ENCODE peak calls at places on chromosomes 2 and 18, in eight cellular contexts. V is fibroblast of pulmonary artery; R is keratinocyte; O is progenitor cell of endocrine pancreas; E is activated CD4-positive, alpha-beta T cell treated with anti-CD3 and anti-CD28 coated beads, Interleukin-2, amount 50 U/mL, for 48 hours; A is thoracic aorta; Z is Peyer's patch; D is erythroblast. P is an unnamed sample.
A peak's percentile ranks its signal among the peaks of the same experiment; 100 is the strongest.

GRCh38 chr18:51082571-51083264 is 52.7 kb downstream of the SMAD4 start:
- DNase-seq in A (no peak), R (no peak), D (no peak), V (peak; percentile 33), O (no peak), E (no peak), Z (no peak), P (no peak)

GRCh38 chr18:75297731-75298130 is 87.1 kb downstream of the TSHZ1 start:
- DNase-seq in A (no peak), R (no peak), Z (no peak), E (no peak), V (no peak), D (no peak), O (no peak), P (no peak)

GRCh38 chr18:13362617-13363016 is 144.1 kb downstream of the LDLRAD4 start:
- DNase-seq in O (no peak), D (no peak), E (no peak), R (no peak), Z (no peak), A (no peak), V (no peak), P (no peak)

GRCh38 chr2:240569523-240569997 is 1.3 kb downstream of the RNPEPL1 start:
- DNase-seq in R (no peak), V (no peak), D (no peak), E (no peak), A (no peak), O (no peak), Z (no peak), P (no peak)

GRCh38 chr18:12086249-12086648 is 7.4 kb upstream of the ANKRD62 start:
- DNase-seq in V (no peak), E (no peak), A (no peak), D (no peak), R (no peak), Z (no peak), O (no peak), P (no peak)

GRCh38 chr2:15733867-15734765 is 142.4 kb downstream of the DDX1 start:
- DNase-seq in A (no peak), D (no peak), R (no peak), E (no peak), Z (no peak), V (peak; percentile 39), O (no peak), P (no peak)

GRCh38 chr2:27322301-27322765 is 564 bp downstream of the MPV17 start:
- DNase-seq in Z (peak; percentile 24), O (no peak), D (peak; percentile 48), V (no peak), A (no peak), R (no peak), E (no peak), P (no peak)

GRCh38 chr18:58316400-58316942 is 272.4 kb downstream of the NEDD4L start:
- DNase-seq in V (no peak), E (no peak), A (no peak), D (no peak), O (no peak), Z (no peak), R (no peak), P (no peak)

GRCh38 chr2:239245872-239246701 is 154.7 kb downstream of the HDAC4 start:
- DNase-seq in D (no peak), A (no peak), Z (no peak), E (no peak), R (no peak), O (no peak), V (no peak), P (no peak)

GRCh38 chr2:84077504-84077903 is 381.6 kb downstream of the SUCLG1 start:
- DNase-seq in R (no peak), O (no peak), A (no peak), Z (no peak), V (peak; percentile 1), D (peak; percentile 37), E (no peak), P (no peak)

GRCh38 chr2:197247083-197247482 is 63.5 kb downstream of the ANKRD44 start:
- DNase-seq in D (no peak), E (no peak), O (no peak), V (no peak), R (no peak), A (no peak), Z (no peak), P (no peak)

GRCh38 chr18:58267493-58267892 is 223.5 kb downstream of the NEDD4L start:
- DNase-seq in E (no peak), R (no peak), V (no peak), O (no peak), D (no peak), A (no peak), Z (no peak), P (no peak)

GRCh38 chr2:65067806-65068553 is 11.8 kb downstream of the CEP68 start:
- DNase-seq in A (no peak), O (no peak), V (no peak), E (no peak), Z (no peak), D (no peak), R (no peak), P (no peak)

GRCh38 chr2:128512664-128513415 is 194.2 kb upstream of the HS6ST1 start:
- DNase-seq in E (no peak), Z (no peak), R (no peak), O (no peak), D (no peak), A (no peak), V (no peak), P (no peak)

GRCh38 chr2:178628590-178628989 is 148.3 kb downstream of the PLEKHA3 start:
- DNase-seq in Z (no peak), O (no peak), A (no peak), E (no peak), D (no peak), R (no peak), V (no peak), P (no peak)

GRCh38 chr2:196160101-196160500 is 11.3 kb downstream of the STK17B start:
- DNase-seq in V (peak; percentile 96), E (no peak), D (peak; percentile 35), Z (peak; percentile 76), O (no peak), A (no peak), R (peak; percentile 61), P (peak; percentile 86)

P was measured in SK-N-MC.